ENCODE peak calls at places on chromosomes 5 and 9, in four cellular contexts. O is A549, C is HCT116, Q is suprapubic skin. G is an unnamed sample.

GRCh38 chr5:92644271-92644886 is 936.6 kb downstream of the NR2F1-AS1 start:
- DNase-seq in O (peak; percentile 4), C (no peak), Q (no peak), G (no peak)

GRCh38 chr9:107637421-107638420 is 148.2 kb upstream of the KLF4 start:
- DNase-seq in O (peak; percentile 50), C (no peak), Q (peak; percentile 96), G (peak; percentile 95)

GRCh38 chr5:76283670-76284069 is 119.4 kb upstream of the IQGAP2 start:
- DNase-seq in O (no peak), C (no peak), Q (no peak), G (no peak)

GRCh38 chr5:88094403-88094802 is 174.2 kb downstream of the TMEM161B start:
- DNase-seq in O (no peak), C (no peak), Q (no peak), G (no peak)

GRCh38 chr5:16871746-16872339 is 64.2 kb downstream of the MYO10 start:
- DNase-seq in O (no peak), C (no peak), Q (no peak), G (no peak)

GRCh38 chr9:76808636-76809035 is 44.4 kb downstream of the PCA3 start:
- DNase-seq in O (no peak), C (no peak), Q (no peak), G (no peak)

GRCh38 chr9:98805506-98806272 is 1.8 kb upstream of the GALNT12 start:
- DNase-seq in O (no peak), C (no peak), Q (no peak), G (peak; percentile 81)

GRCh38 chr9:129103595-129103965 is 7.0 kb downstream of the CRAT start:
- DNase-seq in O (no peak), C (no peak), Q (no peak), G (no peak)

GRCh38 chr9:92294297-92294676 is 790 bp upstream of the IARS1 start:
- DNase-seq in O (peak; percentile 29), C (no peak), Q (no peak), G (no peak)

GRCh38 chr5:117713585-117714198 is 1139.1 kb upstream of the SEMA6A start:
- DNase-seq in O (peak; percentile 21), C (peak; percentile 24), Q (no peak), G (no peak)

GRCh38 chr5:31962928-31963327 is 211.2 kb downstream of the GOLPH3 start:
- DNase-seq in O (no peak), C (peak; percentile 38), Q (no peak), G (no peak)

GRCh38 chr5:139669681-139670368 is 21.7 kb downstream of the CXXC5 start:
- DNase-seq in O (no peak), C (no peak), Q (no peak), G (no peak)

GRCh38 chr5:171315386-171315891 is 6.4 kb downstream of the TLX3 start:
- DNase-seq in O (no peak), C (no peak), Q (peak; percentile 73), G (no peak)

GRCh38 chr5:171317225-171317624 is 8.2 kb downstream of the TLX3 start:
- DNase-seq in O (no peak), C (no peak), Q (no peak), G (peak; percentile 20)

GRCh38 chr5:171316258-171317121 is 7.4 kb downstream of the TLX3 start:
- DNase-seq in O (no peak), C (no peak), Q (peak; percentile 72), G (no peak)

GRCh38 chr5:171314728-171315385 is 5.8 kb downstream of the TLX3 start:
- DNase-seq in O (no peak), C (no peak), Q (peak; percentile 75), G (no peak)

DNA sequence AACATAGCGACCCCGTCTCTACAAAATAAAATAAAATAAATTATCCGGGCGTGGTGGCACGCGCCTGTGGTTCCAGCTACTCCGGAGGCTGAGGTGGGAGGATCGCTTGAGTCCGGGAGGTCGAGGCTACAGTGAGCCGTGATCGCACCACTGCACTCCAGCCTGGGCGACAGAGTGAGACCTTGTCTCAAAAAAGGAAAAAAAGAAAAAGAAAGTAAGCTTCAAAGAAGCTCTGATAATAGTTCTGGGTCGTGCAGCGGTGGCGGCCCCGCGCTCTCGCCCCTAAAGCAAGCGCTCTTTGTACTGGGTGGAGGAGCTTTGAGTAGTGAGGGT is 6.8 kb downstream of the TLX3 start:
- DNase-seq in O (no peak), C (no peak), Q (no peak), G (no peak)
- H3K4me3 ChIP-seq in O (no peak overlapping the region), C (no peak overlapping the region), Q (peak overlapping the region; percentile 12), G (no peak overlapping the region)

GRCh38 chr5:144167998-144168397 is 2.5 kb downstream of the YIPF5 start:
- DNase-seq in O (no peak), C (no peak), Q (no peak), G (no peak)
- H3K4me3 ChIP-seq in O (no peak overlapping the region), C (no peak overlapping the region), Q (no peak overlapping the region), G (no peak overlapping the region)

GRCh38 chr9:131707677-131708612 is 31.9 kb downstream of the RAPGEF1 start:
- DNase-seq in O (peak; percentile 61), C (no peak), Q (no peak), G (no peak)

GRCh38 chr9:131712151-131712716 is 27.6 kb downstream of the RAPGEF1 start:
- DNase-seq in O (no peak), C (no peak), Q (no peak), G (no peak)

GRCh38 chr9:131707050-131707449 is 32.8 kb downstream of the RAPGEF1 start:
- DNase-seq in O (no peak), C (no peak), Q (no peak), G (no peak)

GRCh38 chr9:131708613-131709002 is 31.3 kb downstream of the RAPGEF1 start:
- DNase-seq in O (no peak), C (no peak), Q (no peak), G (no peak)

DNA sequence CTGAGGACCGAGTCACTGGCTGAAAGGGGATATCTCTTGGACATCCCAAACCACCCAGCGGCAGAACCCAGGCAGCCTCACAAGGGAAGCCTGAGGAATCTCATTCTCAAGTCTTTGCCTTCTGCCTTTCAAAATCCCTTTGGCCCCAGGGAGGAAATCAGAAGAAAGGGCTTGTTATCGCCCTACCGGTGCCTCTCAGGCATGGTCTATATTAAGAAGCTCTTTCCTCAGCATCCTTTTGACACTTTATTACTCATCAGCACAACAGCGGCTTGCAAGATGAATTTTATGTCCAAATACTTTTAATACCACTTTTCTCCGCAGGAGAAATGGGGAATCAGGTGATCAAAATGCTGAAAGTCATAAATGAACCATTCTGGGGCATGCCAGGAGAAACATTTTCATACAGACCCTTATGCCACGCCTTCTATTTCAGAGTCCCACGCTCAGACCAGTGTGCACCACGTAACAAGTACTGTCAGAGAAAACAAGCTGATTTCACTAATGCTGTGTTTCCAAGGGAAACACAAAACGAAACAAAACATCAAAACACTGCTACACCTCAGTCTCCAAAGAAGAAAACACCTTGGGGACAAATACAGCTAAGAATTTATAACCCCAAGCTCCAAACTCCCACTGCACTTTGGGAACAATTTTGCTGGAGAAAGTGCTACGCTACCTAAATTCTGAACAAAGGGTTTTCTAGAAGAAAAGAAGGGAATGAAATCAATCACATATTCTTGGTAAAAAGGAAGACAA is 30.0 kb downstream of the RAPGEF1 start:
- DNase-seq in O (no peak), C (no peak), Q (no peak), G (peak; percentile 83)
- H3K4me3 ChIP-seq in O (no peak overlapping the region), C (no peak overlapping the region), Q (no peak overlapping the region), G (no peak overlapping the region)

DNA sequence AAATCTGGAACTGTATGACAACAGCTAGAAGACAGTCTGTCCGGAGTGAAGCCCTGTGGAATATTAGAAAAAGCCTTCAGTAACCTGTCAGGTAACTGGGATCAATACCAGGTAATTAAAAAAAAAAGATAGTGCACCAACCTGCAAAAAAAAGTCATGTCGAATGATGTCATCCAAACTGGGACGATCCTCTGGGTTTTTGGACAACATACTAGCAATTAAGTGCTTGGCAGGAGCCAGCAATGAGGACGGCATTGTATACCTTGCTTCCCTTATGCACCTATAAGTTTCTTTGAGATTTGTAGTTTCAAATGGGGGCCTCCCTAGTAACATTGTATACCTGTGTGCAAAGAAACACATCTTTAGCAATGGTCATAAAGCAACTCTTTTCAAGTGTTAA is 2.8 kb downstream of the PLK2 start:
- DNase-seq in O (no peak), C (no peak), Q (no peak), G (no peak)
- H3K4me3 ChIP-seq in O (peak overlapping the region; percentile 91), C (no peak overlapping the region), Q (peak overlapping the region; percentile 75), G (no peak overlapping the region)

DNA sequence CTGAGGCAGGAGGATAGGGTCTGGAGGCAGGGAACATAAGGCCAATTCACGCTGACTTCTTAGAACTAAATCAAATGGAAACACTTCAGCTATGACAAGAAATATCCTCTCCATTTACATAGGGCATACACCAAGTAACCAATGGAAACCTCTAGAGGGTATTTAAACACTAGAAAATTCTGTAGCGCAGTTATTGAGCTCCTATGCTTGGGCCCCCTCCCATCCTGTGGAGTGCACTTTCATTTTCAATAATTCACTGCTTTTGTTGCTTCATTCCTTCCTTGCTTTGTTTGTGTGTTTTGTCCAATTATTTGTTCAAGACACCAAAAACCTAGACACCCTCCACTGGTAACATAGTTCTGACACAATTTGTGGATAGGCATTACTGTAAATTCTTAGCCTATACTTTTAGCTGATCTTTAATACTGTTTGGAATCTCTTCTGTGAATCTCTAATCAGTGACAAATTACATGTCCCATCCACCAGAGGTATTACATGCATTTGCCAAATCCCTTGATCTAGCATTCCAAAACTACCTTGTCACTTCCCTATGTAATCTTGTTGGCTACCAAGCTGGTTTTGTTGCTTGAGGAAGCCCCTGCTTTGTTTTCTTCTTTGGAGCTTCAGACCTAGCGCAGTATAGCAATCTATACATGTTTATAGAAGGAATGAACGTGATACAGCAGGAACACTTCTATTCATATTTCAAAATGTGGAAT is 61.6 kb downstream of the ST8SIA4 start:
- DNase-seq in O (peak; percentile 25), C (peak; percentile 51), Q (no peak), G (no peak)
- H3K4me3 ChIP-seq in O (no peak overlapping the region), C (peak overlapping the region; percentile 9), Q (no peak overlapping the region), G (no peak overlapping the region)

GRCh38 chr5:61330341-61330878 is 1.6 kb upstream of the ZSWIM6 start:
- DNase-seq in O (peak; percentile 69), C (no peak), Q (no peak), G (no peak)
- H3K4me3 ChIP-seq in O (peak overlapping the region; percentile 85), C (peak overlapping the region; percentile 64), Q (peak overlapping the region; percentile 87), G (peak overlapping the region; percentile 79)

DNA sequence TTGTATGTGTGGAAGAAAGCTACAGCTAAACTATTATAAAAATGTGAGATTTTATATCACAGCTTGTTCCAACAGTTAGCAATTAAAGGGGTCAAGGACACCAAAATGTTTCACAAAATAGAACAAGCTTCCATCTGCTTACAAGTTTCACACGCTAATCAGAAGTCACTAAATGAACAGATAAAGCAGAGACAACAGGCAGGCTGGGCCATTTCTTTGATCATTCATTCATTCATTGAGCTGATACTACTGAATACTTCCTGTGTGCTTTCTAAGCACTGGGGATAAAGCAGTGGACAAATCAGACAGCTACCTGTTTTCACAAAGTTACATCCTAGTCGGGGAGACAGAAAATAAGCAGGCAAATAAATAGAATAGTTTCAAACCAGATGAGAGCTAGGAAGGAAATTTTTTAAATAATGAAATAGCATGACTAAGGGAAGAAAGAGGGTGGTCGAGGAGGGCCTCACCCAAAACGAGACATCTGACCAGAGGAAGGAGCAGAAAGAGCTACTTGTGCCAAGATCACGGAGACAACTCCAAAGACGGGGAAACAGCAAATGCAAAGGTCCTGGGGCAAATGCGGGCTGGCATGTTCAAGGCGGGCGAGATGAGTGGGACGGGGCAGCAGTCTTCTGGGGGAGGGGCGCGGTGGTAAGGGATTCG is 1.2 kb downstream of the MAPK9 start:
- DNase-seq in O (no peak), C (no peak), Q (no peak), G (no peak)
- H3K4me3 ChIP-seq in O (peak overlapping the region; percentile 74), C (peak overlapping the region; percentile 71), Q (peak overlapping the region; percentile 67), G (no peak overlapping the region)

G was measured in lower leg skin.